ENCODE peak calls at places on chromosomes 7 and 10, in four cellular contexts. R is WTC11, P is HepG2, G is K562. N is an unnamed sample.

GRCh38 chr7:132187869-132188789 is 388.1 kb downstream of the PLXNA4 start:
- DNase-seq in R (peak), P (no peak), G (no peak), N (no peak)

GRCh38 chr7:36746347-36746746 is 22.1 kb upstream of the AOAH start:
- DNase-seq in R (no peak), P (no peak), G (no peak), N (no peak)

GRCh38 chr7:66454600-66455225 is 174.0 kb upstream of the KCTD7 start:
- DNase-seq in R (no peak), P (no peak), G (no peak), N (no peak)

GRCh38 chr7:64993901-64994300 is 3.1 kb upstream of the ZNF117 start:
- DNase-seq in R (no peak), P (no peak), G (no peak), N (no peak)

GRCh38 chr10:65017523-65017922 is 1496.3 kb downstream of the REEP3 start:
- DNase-seq in R (no peak), P (no peak), G (peak), N (no peak)

GRCh38 chr10:94005050-94005449 is 11.3 kb downstream of the PLCE1 start:
- DNase-seq in R (no peak), P (no peak), G (no peak), N (no peak)

GRCh38 chr10:112374724-112375541 is 1.0 kb downstream of the ACSL5 start:
- DNase-seq in R (no peak), P (peak), G (no peak), N (no peak)

GRCh38 chr10:13206546-13207443 is 27.4 kb downstream of the UCMA start:
- DNase-seq in R (no peak), P (peak), G (no peak), N (no peak)

GRCh38 chr7:102125127-102125561 is 161.5 kb upstream of the SH2B2 start:
- DNase-seq in R (peak), P (no peak), G (no peak), N (peak)

GRCh38 chr7:107268593-107268992 is 99.8 kb downstream of the HBP1 start:
- DNase-seq in R (no peak), P (no peak), G (no peak), N (no peak)

GRCh38 chr10:71059943-71060342 is 152.4 kb upstream of the UNC5B start:
- DNase-seq in R (no peak), P (no peak), G (no peak), N (no peak)

GRCh38 chr10:131708225-131708624 is 192.6 kb upstream of the PPP2R2D start:
- DNase-seq in R (no peak), P (no peak), G (no peak), N (no peak)

GRCh38 chr7:128843938-128844621 is 13.9 kb downstream of the FLNC start:
- DNase-seq in R (no peak), P (no peak), G (no peak), N (no peak)

GRCh38 chr7:47371733-47372368 is 210.1 kb downstream of the TNS3 start:
- DNase-seq in R (no peak), P (no peak), G (peak), N (no peak)

GRCh38 chr7:144063710-144064109 is 5.9 kb upstream of the OR2A25 start:
- DNase-seq in R (peak), P (no peak), G (peak), N (no peak)

GRCh38 chr7:99625961-99626360 is 9.2 kb downstream of the ZSCAN25 start:
- DNase-seq in R (no peak), P (no peak), G (no peak), N (no peak)

GRCh38 chr10:72260588-72261322 is 13.0 kb upstream of the DDIT4 start:
- DNase-seq in R (peak), P (peak), G (peak), N (peak)

GRCh38 chr7:27605689-27606269 is 56.9 kb downstream of the HIBADH start:
- DNase-seq in R (no peak), P (peak), G (no peak), N (no peak)

GRCh38 chr7:29091722-29092121 is 54.6 kb downstream of the CPVL start:
- DNase-seq in R (no peak), P (no peak), G (no peak), N (no peak)

GRCh38 chr7:112361154-112361553 is 89.1 kb upstream of the IFRD1 start:
- DNase-seq in R (no peak), P (no peak), G (no peak), N (no peak)

GRCh38 chr10:615583-616152 is 73.8 kb downstream of the DIP2C start:
- DNase-seq in R (no peak), P (no peak), G (no peak), N (no peak)

GRCh38 chr10:35554461-35555056 is 50.6 kb upstream of the GJD4 start:
- DNase-seq in R (no peak), P (no peak), G (no peak), N (no peak)

GRCh38 chr10:100516847-100517246 is 2.8 kb downstream of the SEC31B start:
- DNase-seq in R (peak), P (peak), G (peak), N (no peak)

GRCh38 chr7:128915271-128915819 is 4.8 kb upstream of the KCP start:
- DNase-seq in R (no peak), P (no peak), G (no peak), N (no peak)

GRCh38 chr7:104628017-104628416 is 299.6 kb downstream of the LHFPL3 start:
- DNase-seq in R (no peak), P (no peak), G (no peak), N (no peak)
- TF ChIP-seq CREM in R (no peak), P (no peak), G (no peak), N (no peak)

GRCh38 chr7:52211930-52212329 is 823.5 kb upstream of the POM121L12 start:
- DNase-seq in R (no peak), P (no peak), G (no peak), N (no peak)

DNA sequence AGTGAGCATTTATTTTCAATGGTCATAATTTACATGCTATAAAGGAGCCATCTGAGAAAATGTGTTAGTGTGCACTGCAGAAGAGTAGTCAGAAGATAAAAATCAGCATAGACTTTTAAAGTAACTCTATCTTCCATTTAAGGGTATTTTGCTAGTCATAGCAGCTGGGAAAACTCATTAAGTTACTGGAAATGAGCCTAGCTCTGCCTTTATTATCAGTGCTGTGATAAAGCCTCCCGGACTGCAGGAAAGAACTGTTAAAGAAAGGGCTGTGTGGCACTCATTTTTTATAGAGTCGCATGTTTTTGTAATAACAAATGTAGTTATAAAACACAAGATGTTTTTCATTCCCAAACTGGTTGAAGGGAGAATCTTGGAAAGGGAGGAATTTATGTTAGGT is 825.8 kb upstream of the POM121L12 start:
- DNase-seq in R (no peak), P (no peak), G (no peak), N (no peak)
- TF ChIP-seq CREM in R (no peak), P (no peak), G (no peak), N (no peak)

GRCh38 chr7:73741600-73741999 is 3.0 kb upstream of the ABHD11 start:
- DNase-seq in R (peak), P (no peak), G (no peak), N (no peak)
- TF ChIP-seq CREM in R (no peak), P (no peak), G (no peak), N (no peak)

DNA sequence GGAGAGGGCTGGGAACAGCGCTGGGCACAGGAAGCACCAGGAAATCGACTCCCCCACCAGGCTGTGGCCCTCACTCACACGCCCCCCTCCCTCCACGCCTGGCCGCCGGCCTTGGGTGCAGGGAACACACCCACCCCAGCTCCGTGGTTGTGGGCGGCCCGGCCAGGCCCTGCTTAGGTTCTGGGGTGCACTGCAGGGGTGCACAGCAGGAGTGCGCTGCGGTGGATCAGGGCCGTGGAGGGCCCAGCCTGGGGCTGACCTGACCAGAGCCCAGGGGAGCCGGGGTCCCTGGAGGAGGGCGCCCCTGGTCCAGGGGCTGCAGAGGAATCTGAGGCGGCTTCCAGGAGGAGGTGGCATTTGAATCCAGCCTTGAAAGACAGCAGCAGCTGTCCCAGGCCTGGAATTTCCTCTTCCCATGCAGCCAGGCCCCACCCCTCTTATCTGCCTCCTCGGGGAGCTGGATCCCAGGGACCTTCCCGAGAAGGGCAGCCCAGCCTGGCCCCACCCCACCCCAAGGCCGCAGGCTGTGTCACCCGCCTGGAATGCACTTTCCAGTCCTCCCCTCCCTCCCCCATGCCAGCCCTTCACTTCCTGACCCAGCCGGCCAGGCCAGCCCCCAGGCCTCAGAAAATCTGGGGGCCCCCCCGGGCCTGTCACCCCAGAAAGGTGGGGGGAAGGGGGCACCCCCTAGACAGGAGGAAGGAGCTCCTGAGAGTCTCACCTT is 18.4 kb upstream of the PDGFA start:
- DNase-seq in R (no peak), P (peak), G (no peak), N (no peak)
- TF ChIP-seq CREM in R (no peak), P (no peak), G (no peak), N (no peak)

GRCh38 chr10:113679463-113680171 is at the start of gene CASP7:
- DNase-seq in R (peak), P (peak), G (peak), N (no peak)

GRCh38 chr10:113686028-113686427 is 6.3 kb downstream of the CASP7 start:
- DNase-seq in R (no peak), P (no peak), G (no peak), N (no peak)

GRCh38 chr10:113680172-113681111 is 730 bp downstream of the CASP7 start:
- DNase-seq in R (no peak), P (peak), G (peak), N (peak)

GRCh38 chr10:113681533-113682470 is 2.1 kb downstream of the CASP7 start:
- DNase-seq in R (no peak), P (no peak), G (no peak), N (peak)

GRCh38 chr10:113683300-113683699 is 3.6 kb downstream of the CASP7 start:
- DNase-seq in R (no peak), P (no peak), G (no peak), N (no peak)
- TF ChIP-seq CREM in R (no peak), P (no peak), G (no peak), N (peak)

DNA sequence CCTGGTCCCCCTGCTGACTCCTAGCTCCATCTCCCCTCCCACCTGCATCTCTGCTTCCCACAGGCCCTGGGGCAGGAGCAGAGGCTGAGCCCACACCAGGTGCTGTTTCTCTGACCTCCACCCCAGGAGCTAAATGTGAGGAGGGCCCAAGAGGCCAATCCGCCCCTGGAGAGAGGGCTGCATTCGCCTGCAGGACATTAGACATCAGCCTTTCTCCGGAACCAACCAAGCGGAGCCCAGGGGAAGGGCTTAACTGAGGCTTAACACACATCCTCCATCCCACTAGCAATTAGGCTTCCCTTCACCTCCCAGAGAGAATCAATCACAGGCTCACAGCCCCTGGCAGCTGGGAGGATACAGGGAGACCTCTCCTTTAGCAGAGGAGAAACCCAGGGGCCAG is 50.5 kb downstream of the SH3PXD2A start:
- DNase-seq in R (no peak), P (no peak), G (no peak), N (no peak)
- TF ChIP-seq CREM in R (no peak), P (no peak), G (no peak), N (no peak)

DNA sequence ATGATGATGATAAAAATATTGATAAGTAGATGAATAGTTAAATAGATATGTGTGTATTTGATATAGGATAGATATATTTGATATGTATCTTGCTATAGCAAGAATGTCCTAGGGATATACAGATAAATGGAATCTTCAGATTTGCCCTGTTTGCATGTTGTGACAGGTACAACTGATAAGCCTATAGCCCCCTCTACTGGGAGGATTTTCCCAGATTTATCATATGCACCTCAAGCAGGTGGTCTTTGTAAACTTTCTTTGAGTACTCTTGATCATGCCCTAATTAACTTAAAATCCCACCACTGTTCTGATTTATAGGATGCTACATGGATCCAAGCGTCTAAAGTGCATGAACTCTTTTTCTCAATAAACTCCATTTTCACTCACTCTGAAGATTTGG is 1050.7 kb downstream of the SORCS3 start:
- DNase-seq in R (peak), P (no peak), G (no peak), N (no peak)
- TF ChIP-seq CREM in R (no peak), P (no peak), G (no peak), N (no peak)

DNA sequence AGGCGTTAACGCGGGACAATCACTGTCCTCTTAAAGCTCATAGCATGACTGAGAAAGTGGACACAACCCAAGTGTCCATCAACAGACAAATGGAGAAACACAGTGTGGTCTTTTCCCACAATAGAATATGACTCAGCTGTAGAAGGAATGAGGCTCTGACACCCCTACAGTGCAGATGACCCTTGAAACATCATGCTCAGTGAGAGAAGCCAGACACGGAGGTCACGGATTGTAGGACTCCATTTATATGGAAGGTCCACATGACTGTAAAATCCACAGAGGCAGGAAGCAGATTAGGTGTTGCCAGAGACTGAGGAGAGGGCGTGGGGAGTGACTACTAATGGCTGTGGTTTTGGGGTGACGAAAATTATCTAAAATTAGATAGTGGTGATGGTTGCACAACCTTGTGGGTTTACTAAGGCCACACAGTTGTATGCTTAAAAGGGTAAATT is 6.1 kb upstream of the NCAPG2 start:
- DNase-seq in R (no peak), P (no peak), G (peak), N (no peak)
- TF ChIP-seq CREM in R (no peak), P (no peak), G (peak), N (no peak)

DNA sequence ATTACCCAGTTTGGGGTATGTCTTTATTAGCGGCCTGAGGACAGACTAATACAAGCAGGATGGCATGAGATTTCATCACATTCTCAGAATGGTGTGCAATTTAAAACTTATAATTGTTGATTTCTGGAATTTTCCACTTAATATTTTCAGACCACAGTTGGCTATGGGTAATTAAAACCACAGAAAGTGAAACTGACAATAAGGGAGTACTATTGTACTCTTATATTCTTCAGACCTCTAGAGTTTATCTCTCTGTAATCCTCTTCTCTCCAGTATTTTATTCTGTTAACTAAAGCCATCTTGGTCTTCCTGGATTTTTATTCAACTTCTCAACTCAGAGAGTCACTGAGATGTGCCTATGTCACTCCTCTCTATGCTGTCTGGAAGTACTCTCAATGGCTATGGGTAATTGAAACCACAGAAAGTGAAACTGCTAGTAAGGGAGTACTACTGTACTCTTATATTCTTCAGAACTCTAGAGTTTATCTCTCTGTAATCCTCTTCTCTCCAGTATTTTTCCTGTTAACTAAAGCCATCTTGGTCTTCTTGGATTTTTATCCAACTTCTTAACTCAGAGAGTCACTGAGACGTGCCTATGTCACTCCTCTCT is 118.3 kb downstream of the PPP1R17 start:
- DNase-seq in R (no peak), P (no peak), G (no peak), N (no peak)
- TF ChIP-seq CREM in R (no peak), P (no peak), G (no peak), N (no peak)

DNA sequence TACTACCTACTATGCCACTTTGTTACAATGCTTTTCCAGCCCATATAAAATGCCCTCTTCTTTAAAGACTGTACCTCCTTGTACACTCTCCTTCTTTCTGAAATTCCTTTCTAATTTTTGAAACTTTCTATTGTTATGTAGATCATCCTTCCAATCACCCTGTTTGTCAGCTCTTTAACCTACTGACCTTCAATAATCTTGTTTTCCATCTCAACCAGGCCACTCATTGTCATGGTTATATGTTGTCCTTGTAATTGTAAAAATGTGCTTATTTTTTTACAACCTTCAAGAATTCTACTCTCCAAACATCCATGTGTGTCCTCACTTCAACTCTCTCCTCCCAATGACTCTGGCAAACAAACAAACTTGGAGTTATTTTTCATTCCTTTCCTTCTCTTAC is 1172.6 kb upstream of the CELF2 start:
- DNase-seq in R (no peak), P (no peak), G (no peak), N (no peak)
- TF ChIP-seq CREM in R (no peak), P (no peak), G (no peak), N (no peak)